ENCODE peak calls at places on chromosomes 13 and 19, in five cellular contexts. D is fibroblast of the aortic adventitia; G is OCI-LY7; A is stimulated activated CD4-positive, alpha-beta T cell treated with anti-CD3 and anti-CD28 coated beads, TNF-alpha, amount 100 ng/mL, for 24 hours; F is D341Med. Z is an unnamed sample.

GRCh38 chr13:47896546-47896945 is 104.5 kb downstream of the SUCLA2 start:
- DNase-seq in D (no peak), G (no peak), A (no peak), F (no peak), Z (no peak)

GRCh38 chr19:23381114-23381513 is 14.2 kb downstream of the ZNF91 start:
- DNase-seq in D (no peak), G (no peak), A (no peak), F (no peak), Z (no peak)

GRCh38 chr19:17953869-17954268 is 13.0 kb upstream of the KCNN1 start:
- DNase-seq in D (no peak), G (no peak), A (no peak), F (no peak), Z (no peak)

GRCh38 chr19:2049741-2050348 is 1.2 kb downstream of the MKNK2 start:
- DNase-seq in D (peak), G (peak), A (peak), F (no peak), Z (no peak)

GRCh38 chr13:88071371-88071770 is 400.2 kb downstream of the SLITRK5 start:
- DNase-seq in D (no peak), G (no peak), A (no peak), F (no peak), Z (no peak)

GRCh38 chr19:45643024-45643926 is 4.1 kb upstream of the EML2 start:
- DNase-seq in D (peak), G (peak), A (peak), F (peak), Z (no peak)

GRCh38 chr13:39632994-39633393 is 22.5 kb upstream of the COG6 start:
- DNase-seq in D (no peak), G (no peak), A (no peak), F (no peak), Z (no peak)

GRCh38 chr19:33226550-33227241 is 1.0 kb upstream of the SLC7A10 start:
- DNase-seq in D (no peak), G (no peak), A (no peak), F (no peak), Z (no peak)

GRCh38 chr19:42512743-42513304 is 15.5 kb downstream of the CEACAM1 start:
- DNase-seq in D (no peak), G (peak), A (no peak), F (no peak), Z (no peak)

GRCh38 chr19:4084547-4084877 is 17.8 kb upstream of the ZBTB7A start:
- DNase-seq in D (no peak), G (no peak), A (no peak), F (no peak), Z (no peak)

GRCh38 chr13:95456837-95457236 is 95.7 kb upstream of the CLDN10 start:
- DNase-seq in D (no peak), G (no peak), A (no peak), F (no peak), Z (no peak)

GRCh38 chr13:59269476-59269875 is 894.3 kb downstream of the DIAPH3 start:
- DNase-seq in D (peak), G (no peak), A (no peak), F (no peak), Z (peak)

GRCh38 chr19:44807652-44808462 is 1.0 kb upstream of the BCAM start:
- DNase-seq in D (peak), G (peak), A (no peak), F (no peak), Z (no peak)

GRCh38 chr13:106033634-106034033 is 501.8 kb downstream of the EFNB2 start:
- DNase-seq in D (peak), G (no peak), A (no peak), F (no peak), Z (peak)

GRCh38 chr19:5036733-5037681 is 68.1 kb downstream of the KDM4B start:
- DNase-seq in D (peak), G (no peak), A (no peak), F (no peak), Z (no peak)

GRCh38 chr19:48815870-48816501 is 5.2 kb upstream of the BCAT2 start:
- DNase-seq in D (no peak), G (peak), A (no peak), F (no peak), Z (no peak)

Z was measured in AG04449.